ENCODE peak calls at places on chromosomes 1 and 21, in ten cellular contexts. Q is posterior cingulate gyrus; R is gastrocnemius medialis; I is NCI-H1417; S is mesendoderm; E is NCI-H345; D is stimulated activated CD4-positive, alpha-beta T cell treated with anti-CD3 and anti-CD28 coated beads, Interleukin-4, amount 100 ng/mL, for 1 hour; N is pancreas; T is activated CD4-positive, CD25-positive, alpha-beta regulatory T cell; A is fibroblast of villous mesenchyme. K is an unnamed sample.
A peak's percentile ranks its signal among the peaks of the same experiment; 100 is the strongest.

GRCh38 chr1:37575692-37576091 is 19.0 kb downstream of the DNALI1 start:
- DNase-seq in R (no peak), E (no peak), T (no peak), D (no peak), S (no peak), A (peak; percentile 91), N (no peak), I (no peak), Q (no peak), K (no peak)

GRCh38 chr1:8239306-8240023 is 78.4 kb upstream of the SLC45A1 start:
- DNase-seq in Q (peak; percentile 47), D (no peak), R (no peak), S (peak; percentile 91), N (no peak), I (no peak), E (no peak), A (peak; percentile 84), T (no peak), K (no peak)

GRCh38 chr1:221813887-221814286 is 72.0 kb upstream of the DUSP10 start:
- DNase-seq in Q (no peak), A (no peak), E (peak; percentile 59), T (no peak), S (no peak), D (no peak), I (no peak), N (no peak), R (no peak), K (no peak)

GRCh38 chr1:7178741-7179140 is 393.5 kb downstream of the CAMTA1 start:
- DNase-seq in E (no peak), S (no peak), R (no peak), I (no peak), T (no peak), A (no peak), N (no peak), D (no peak), Q (no peak), K (no peak)

GRCh38 chr1:75396745-75397144 is 214.2 kb downstream of the SLC44A5 start:
- DNase-seq in N (no peak), R (no peak), I (no peak), E (no peak), S (no peak), Q (no peak), T (no peak), A (no peak), D (no peak), K (no peak)

GRCh38 chr1:102879439-102879993 is 228.8 kb downstream of the COL11A1 start:
- DNase-seq in R (no peak), S (peak; percentile 45), D (no peak), Q (no peak), I (no peak), T (no peak), N (no peak), E (no peak), A (peak; percentile 74), K (no peak)

GRCh38 chr1:175191654-175192053 is 922 bp downstream of the KIAA0040 start:
- DNase-seq in Q (no peak), I (no peak), T (no peak), D (peak; percentile 12), R (peak; percentile 28), N (no peak), S (peak; percentile 27), E (peak; percentile 30), A (peak; percentile 45), K (no peak)

GRCh38 chr1:175219774-175220173 is 27.2 kb upstream of the KIAA0040 start:
- DNase-seq in A (no peak), T (no peak), E (no peak), D (no peak), Q (no peak), N (no peak), I (no peak), S (no peak), R (no peak), K (no peak)

GRCh38 chr1:181425566-181425965 is 57.8 kb upstream of the CACNA1E start:
- DNase-seq in R (no peak), Q (no peak), I (no peak), D (no peak), A (no peak), E (no peak), S (no peak), T (no peak), N (no peak), K (no peak)

GRCh38 chr1:94949681-94950661 is 23.1 kb upstream of the CNN3 start:
- DNase-seq in Q (no peak), E (peak; percentile 84), I (peak; percentile 7), T (no peak), A (peak; percentile 93), N (peak; percentile 68), D (no peak), S (no peak), R (no peak), K (no peak)

GRCh38 chr1:201741763-201742342 is 87.1 kb upstream of the IPO9 start:
- DNase-seq in S (no peak), I (no peak), A (peak; percentile 85), Q (no peak), D (no peak), E (no peak), T (no peak), R (no peak), N (no peak), K (no peak)

GRCh38 chr1:37174876-37175275 is 140.6 kb upstream of the GRIK3 start:
- DNase-seq in N (no peak), D (no peak), A (no peak), I (no peak), E (no peak), S (peak; percentile 86), R (no peak), T (no peak), Q (no peak), K (no peak)

GRCh38 chr1:224433671-224434446 is 738 bp downstream of the WDR26 start:
- DNase-seq in S (peak; percentile 41), N (peak; percentile 45), E (no peak), A (peak; percentile 26), D (peak; percentile 42), I (peak; percentile 62), Q (peak; percentile 85), T (no peak), R (peak; percentile 43), K (peak; percentile 60)

GRCh38 chr1:171180671-171181070 is 4.4 kb upstream of the FMO2 start:
- DNase-seq in I (no peak), D (no peak), R (no peak), E (no peak), N (no peak), S (no peak), Q (no peak), T (no peak), A (no peak), K (no peak)

GRCh38 chr1:152348447-152348846 is 11.4 kb downstream of the FLG2 start:
- DNase-seq in R (no peak), E (no peak), D (no peak), T (no peak), S (no peak), I (no peak), N (no peak), Q (no peak), A (no peak), K (no peak)

GRCh38 chr21:29190920-29191319 is 60.5 kb downstream of the MAP3K7CL start:
- DNase-seq in A (peak; percentile 91), D (no peak), Q (no peak), N (no peak), T (no peak), S (no peak), R (no peak), E (no peak), I (no peak), K (no peak)

GRCh38 chr1:213647864-213648650 is 339.7 kb upstream of the PROX1 start:
- DNase-seq in D (no peak), E (no peak), R (no peak), N (no peak), I (no peak), A (no peak), Q (no peak), S (peak; percentile 4), T (no peak), K (no peak)

GRCh38 chr1:165162671-165163241 is 193.8 kb downstream of the LMX1A start:
- DNase-seq in I (peak; percentile 62), N (no peak), D (no peak), T (no peak), E (peak; percentile 82), Q (no peak), R (peak; percentile 41), A (no peak), S (peak; percentile 75), K (no peak)

GRCh38 chr1:154943649-154944421 is 7.3 kb upstream of the PMVK start:
- DNase-seq in N (no peak), I (peak; percentile 40), E (peak; percentile 55), S (peak; percentile 61), T (no peak), R (no peak), A (peak; percentile 45), D (peak; percentile 50), Q (no peak), K (no peak)

GRCh38 chr1:231748744-231749143 is 122.2 kb downstream of the DISC1 start:
- DNase-seq in N (no peak), T (no peak), I (no peak), Q (no peak), D (no peak), S (no peak), A (peak; percentile 29), R (no peak), E (peak; percentile 46), K (no peak)

GRCh38 chr1:172960454-172961208 is 90.1 kb downstream of the TNFSF18 start:
- DNase-seq in T (no peak), N (peak; percentile 62), I (no peak), A (no peak), R (no peak), Q (no peak), S (no peak), E (no peak), D (no peak), K (no peak)

GRCh38 chr1:30188999-30189398 is 534.4 kb downstream of the MATN1 start:
- DNase-seq in T (no peak), N (no peak), Q (no peak), E (no peak), R (no peak), S (no peak), I (no peak), A (no peak), D (no peak), K (no peak)

GRCh38 chr1:30847358-30847972 is 61.1 kb downstream of the SDC3 start:
- DNase-seq in Q (peak; percentile 93), E (peak; percentile 16), A (peak; percentile 35), S (peak; percentile 90), D (no peak), I (peak; percentile 80), T (no peak), N (peak; percentile 79), R (peak; percentile 46), K (no peak)

GRCh38 chr1:199264911-199265310 is 626.1 kb downstream of the PTPRC start:
- DNase-seq in E (no peak), D (no peak), I (no peak), Q (no peak), S (no peak), N (no peak), R (no peak), A (no peak), T (no peak), K (no peak)

GRCh38 chr1:33331444-33332356 is 10.8 kb upstream of the A3GALT2 start:
- DNase-seq in D (no peak), R (peak; percentile 10), N (no peak), A (peak; percentile 59), E (no peak), I (no peak), T (no peak), Q (no peak), S (no peak), K (no peak)

GRCh38 chr1:222817529-222817928 is 2.7 kb downstream of the DISP1 start:
- DNase-seq in Q (no peak), S (peak; percentile 31), E (no peak), T (no peak), I (no peak), N (no peak), A (peak; percentile 79), D (no peak), R (no peak), K (no peak)

GRCh38 chr1:30191154-30191702 is 532.2 kb downstream of the MATN1 start:
- DNase-seq in I (no peak), S (peak; percentile 77), R (no peak), T (no peak), Q (no peak), A (peak; percentile 80), D (no peak), E (no peak), N (no peak), K (no peak)